ENCODE peak calls at places on chromosome 19, in ten cellular contexts. P is breast epithelium, V is esophagus squamous epithelium, X is lower leg skin, B is tibial nerve, A is stomach, T is right lobe of liver, N is heart left ventricle, R is sigmoid colon, H is transverse colon. S is an unnamed sample.

GRCh38 chr19:55576746-55577145 is 3.9 kb downstream of the ZNF579 start:
- DNase-seq in R (no peak), H (no peak), T (no peak), N (no peak), A (no peak), X (no peak), V (no peak), B (no peak), P (no peak), S (no peak)

GRCh38 chr19:31066385-31066784 is 282.9 kb downstream of the TSHZ3 start:
- DNase-seq in V (no peak), A (no peak), X (peak; percentile 60), N (no peak), R (no peak), H (no peak), T (no peak), P (no peak), B (no peak), S (no peak)

GRCh38 chr19:48813123-48813911 is 2.5 kb upstream of the BCAT2 start:
- DNase-seq in P (no peak), V (no peak), X (no peak), N (no peak), B (no peak), A (no peak), T (no peak), R (no peak), H (no peak), S (no peak)

GRCh38 chr19:30390356-30390988 is 18.3 kb downstream of the ZNF536 start:
- DNase-seq in H (no peak), T (no peak), V (no peak), X (no peak), A (no peak), B (no peak), N (no peak), R (no peak), P (no peak), S (no peak)

GRCh38 chr19:46599716-46600392 is 1.3 kb upstream of the CALM3 start:
- DNase-seq in B (no peak), V (no peak), R (peak; percentile 57), T (no peak), X (no peak), N (no peak), H (no peak), A (no peak), P (no peak), S (no peak)

GRCh38 chr19:38722947-38723605 is 21.2 kb downstream of the CAPN12 start:
- DNase-seq in R (no peak), T (no peak), H (no peak), B (no peak), P (no peak), N (no peak), A (no peak), V (no peak), X (no peak), S (no peak)

GRCh38 chr19:29872224-29872731 is 60.5 kb downstream of the CCNE1 start:
- DNase-seq in A (no peak), T (no peak), X (no peak), P (no peak), N (no peak), B (no peak), R (no peak), V (no peak), H (no peak), S (no peak)

GRCh38 chr19:4795400-4795799 is 3.9 kb downstream of the FEM1A start:
- DNase-seq in V (no peak), X (no peak), B (no peak), N (no peak), A (no peak), T (no peak), H (no peak), R (no peak), P (no peak), S (no peak)

GRCh38 chr19:49014123-49014869 is 2.6 kb downstream of the LHB start:
- DNase-seq in N (no peak), T (no peak), X (no peak), V (no peak), A (no peak), H (no peak), R (no peak), B (no peak), P (no peak), S (no peak)

GRCh38 chr19:18435185-18435841 is 2.6 kb downstream of the ISYNA1 start:
- DNase-seq in R (no peak), X (no peak), B (no peak), A (no peak), P (no peak), N (no peak), H (no peak), V (no peak), T (no peak), S (no peak)

GRCh38 chr19:43610493-43610892 is 1.4 kb upstream of the SRRM5 start:
- DNase-seq in H (no peak), X (no peak), N (no peak), A (no peak), B (no peak), P (no peak), T (no peak), R (no peak), V (no peak), S (no peak)

GRCh38 chr19:16051254-16052025 is 24.9 kb upstream of the TPM4 start:
- DNase-seq in V (no peak), N (no peak), H (no peak), P (no peak), R (no peak), A (no peak), X (no peak), T (no peak), B (no peak), S (peak; percentile 51)

GRCh38 chr19:7899751-7900352 is 3.8 kb upstream of the MAP2K7 start:
- DNase-seq in X (no peak), P (no peak), A (no peak), N (no peak), R (no peak), B (no peak), V (no peak), H (peak; percentile 6), T (no peak), S (no peak)

GRCh38 chr19:52734340-52734892 is 428 bp downstream of the ZNF611 start:
- DNase-seq in P (no peak), H (peak; percentile 15), N (no peak), R (peak; percentile 70), B (no peak), V (no peak), X (no peak), A (peak; percentile 25), T (peak; percentile 27), S (no peak)

GRCh38 chr19:45767410-45767880 is 1.6 kb downstream of the SIX5 start:
- DNase-seq in P (peak; percentile 84), A (peak; percentile 77), N (peak; percentile 87), R (peak; percentile 92), H (peak; percentile 74), V (no peak), B (peak; percentile 81), X (peak; percentile 67), T (peak; percentile 75), S (no peak)

GRCh38 chr19:6740589-6741348 is 1.3 kb downstream of the TRIP10 start:
- DNase-seq in R (peak; percentile 86), A (peak; percentile 45), N (peak; percentile 78), T (peak; percentile 66), B (no peak), P (no peak), X (peak; percentile 46), V (no peak), H (peak; percentile 62), S (no peak)

GRCh38 chr19:7386308-7386707 is 37.6 kb downstream of the ARHGEF18 start:
- DNase-seq in A (no peak), H (no peak), N (no peak), B (no peak), V (no peak), P (no peak), R (no peak), X (no peak), T (no peak), S (no peak)

GRCh38 chr19:53102186-53102585 is 1.0 kb downstream of the ZNF160 start:
- DNase-seq in B (no peak), V (no peak), H (no peak), N (no peak), R (no peak), A (no peak), X (no peak), T (no peak), P (no peak), S (no peak)

GRCh38 chr19:13861714-13862531 is 15.0 kb upstream of the NANOS3 start:
- DNase-seq in T (peak; percentile 91), P (peak; percentile 96), R (peak; percentile 97), A (peak; percentile 93), H (peak; percentile 95), X (peak; percentile 92), B (peak; percentile 88), V (no peak), N (peak; percentile 95), S (no peak)
- TF ChIP-seq POLR2A in T (peak; percentile 35), P (peak; percentile 22), R (peak; percentile 32), A (no peak), H (peak; percentile 49), X (peak; percentile 7), B (peak; percentile 14), V (peak; percentile 46), N (no peak), S (no peak)

DNA sequence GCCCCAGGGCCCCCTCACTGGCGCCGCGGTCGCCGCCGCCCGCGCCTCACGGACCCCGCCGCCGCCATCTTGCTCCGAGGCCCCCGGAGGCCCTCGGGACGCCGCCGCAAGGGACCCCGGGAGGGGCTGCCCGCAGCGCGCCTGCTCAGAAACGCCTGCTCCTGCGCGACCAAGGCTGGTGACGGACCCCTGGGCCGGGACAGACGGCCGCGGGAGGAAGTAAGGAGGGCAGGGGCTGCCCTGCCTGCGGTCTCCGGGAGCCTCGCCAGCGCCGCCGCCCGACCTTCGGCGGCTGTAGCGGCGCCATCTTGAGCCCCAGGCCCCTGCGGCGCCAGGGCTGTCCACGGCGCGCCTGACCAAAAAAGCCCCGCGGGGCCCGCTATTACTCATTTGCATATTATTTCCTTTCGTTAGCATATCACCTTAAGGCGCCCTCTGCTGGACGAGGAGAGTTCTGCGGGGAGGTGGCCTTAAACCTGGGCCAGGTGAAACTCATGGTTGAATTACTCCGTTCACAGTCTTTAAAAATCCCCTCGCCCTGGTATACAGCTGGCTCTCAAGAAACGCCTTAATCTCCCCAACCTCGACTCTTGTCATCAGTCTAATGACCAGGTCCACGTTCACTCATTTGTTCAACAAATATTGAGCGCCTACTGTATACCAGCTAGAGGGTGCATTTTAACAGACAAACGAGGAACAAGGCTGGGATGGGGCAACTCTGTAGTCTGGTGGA is at the start of gene REXO1:
- DNase-seq in X (peak; percentile 95), R (peak; percentile 96), T (peak; percentile 94), H (peak; percentile 98), N (peak; percentile 96), V (peak; percentile 83), B (peak; percentile 91), A (peak; percentile 98), P (peak; percentile 98), S (peak; percentile 88)
- TF ChIP-seq POLR2A in X (no peak), R (no peak), T (peak; percentile 74), H (peak; percentile 48), N (no peak), V (peak; percentile 47), B (peak; percentile 61), A (no peak), P (no peak), S (no peak)

GRCh38 chr19:17305517-17306284 is at the start of gene MRPL34:
- DNase-seq in P (peak; percentile 98), V (peak; percentile 95), A (peak; percentile 99), T (peak; percentile 98), N (peak; percentile 98), R (peak; percentile 99), B (peak; percentile 89), H (peak; percentile 98), X (peak; percentile 95), S (peak; percentile 99)
- TF ChIP-seq POLR2A in P (no peak), V (peak; percentile 67), A (no peak), T (peak; percentile 81), N (no peak), R (peak; percentile 59), B (peak; percentile 81), H (peak; percentile 72), X (peak; percentile 1), S (peak; percentile 51)

GRCh38 chr19:51702754-51703654 is 9.9 kb downstream of the SPACA6 start:
- DNase-seq in T (peak; percentile 40), V (no peak), A (peak; percentile 56), X (peak; percentile 52), P (peak; percentile 66), H (peak; percentile 70), B (no peak), R (peak; percentile 80), N (peak; percentile 45), S (no peak)
- TF ChIP-seq POLR2A in T (no peak), V (peak; percentile 17), A (no peak), X (no peak), P (no peak), H (no peak), B (no peak), R (no peak), N (no peak), S (no peak)

S was measured in HCT116.